ENCODE peak calls at places on chromosome 21, in seven cellular contexts. P is upper lobe of left lung; U is lung; A is esophagus squamous epithelium; D is SK-N-SH; L is CD8-positive, alpha-beta T cell; X is IMR-90. K is an unnamed sample.

GRCh38 chr21:38965910-38966504 is 160.3 kb downstream of the ETS2 start:
- DNase-seq in D (peak), L (no peak), A (no peak), P (no peak), X (peak), U (peak), K (peak)

GRCh38 chr21:14541840-14542495 is 4.1 kb downstream of the SAMSN1 start:
- DNase-seq in D (no peak), A (no peak), P (no peak), U (no peak), L (no peak), X (no peak), K (no peak)

GRCh38 chr21:33434770-33435360 is 31.7 kb downstream of the IFNGR2 start:
- DNase-seq in D (no peak), X (peak), U (no peak), P (no peak), L (no peak), A (no peak), K (no peak)

GRCh38 chr21:33196956-33197374 is 32.8 kb upstream of the IFNAR2 start:
- DNase-seq in U (peak), A (no peak), L (peak), X (peak), P (no peak), D (peak), K (peak)

GRCh38 chr21:35048183-35048601 is 910 bp downstream of the RUNX1 start:
- DNase-seq in A (no peak), P (peak), X (no peak), L (no peak), U (peak), D (peak), K (no peak)

GRCh38 chr21:42389449-42389835 is 6.4 kb downstream of the TMPRSS3 start:
- DNase-seq in X (no peak), U (peak), A (no peak), L (no peak), P (no peak), D (no peak), K (no peak)

GRCh38 chr21:35138665-35139381 is 89.7 kb upstream of the RUNX1 start:
- DNase-seq in P (no peak), D (no peak), U (no peak), X (peak), L (peak), A (no peak), K (no peak)

GRCh38 chr21:15774590-15774989 is 44.8 kb downstream of the USP25 start:
- DNase-seq in U (no peak), P (no peak), X (peak), L (no peak), A (no peak), D (no peak), K (no peak)

GRCh38 chr21:29520146-29520545 is 221.4 kb downstream of the BACH1 start:
- DNase-seq in X (no peak), A (no peak), D (no peak), P (no peak), U (no peak), L (no peak), K (no peak)

GRCh38 chr21:35254006-35254751 is 205.1 kb upstream of the RUNX1 start:
- DNase-seq in U (no peak), D (no peak), X (peak), A (no peak), P (no peak), L (no peak), K (no peak)

GRCh38 chr21:42411197-42411869 is 7.6 kb downstream of the UBASH3A start:
- DNase-seq in U (no peak), P (no peak), A (no peak), L (no peak), X (no peak), D (peak), K (peak)

GRCh38 chr21:39087238-39087975 is 95.8 kb downstream of the PSMG1 start:
- DNase-seq in U (no peak), X (no peak), D (no peak), P (peak), A (no peak), L (no peak), K (no peak)

GRCh38 chr21:39924577-39925308 is 57.5 kb downstream of the PCP4 start:
- DNase-seq in A (no peak), P (no peak), D (no peak), X (no peak), U (no peak), L (no peak), K (peak)

GRCh38 chr21:14046401-14046800 is 164.4 kb downstream of the LIPI start:
- DNase-seq in L (no peak), P (no peak), D (no peak), X (peak), A (no peak), U (no peak), K (no peak)

GRCh38 chr21:26846036-26846931 is 1.1 kb upstream of the ADAMTS1 start:
- DNase-seq in D (peak), X (peak), P (peak), L (no peak), U (peak), A (no peak), K (peak)

GRCh38 chr21:32426592-32427051 is 14.1 kb downstream of the EVA1C start:
- DNase-seq in A (no peak), L (no peak), X (peak), D (no peak), P (no peak), U (no peak), K (no peak)

GRCh38 chr21:17602874-17603273 is 9.8 kb downstream of the BTG3 start:
- DNase-seq in P (no peak), A (no peak), D (no peak), U (no peak), X (peak), L (no peak), K (no peak)

GRCh38 chr21:39125752-39126485 is 57.3 kb downstream of the PSMG1 start:
- DNase-seq in A (no peak), P (peak), L (no peak), U (peak), X (peak), D (peak), K (peak)

GRCh38 chr21:30227633-30228404 is 11.9 kb upstream of the CLDN8 start:
- DNase-seq in X (peak), U (peak), L (no peak), P (no peak), D (no peak), A (no peak), K (no peak)

GRCh38 chr21:33824156-33824941 is 91.3 kb downstream of the ATP5PO start:
- DNase-seq in A (no peak), L (no peak), X (no peak), D (no peak), P (no peak), U (no peak), K (no peak)

GRCh38 chr21:31555741-31556191 is 103.7 kb upstream of the SOD1 start:
- DNase-seq in P (no peak), U (no peak), D (no peak), L (no peak), X (no peak), A (no peak), K (peak)

GRCh38 chr21:46509760-46510159 is 51.1 kb downstream of the DIP2A start:
- DNase-seq in P (no peak), L (no peak), A (no peak), D (no peak), U (peak), X (peak), K (no peak)

GRCh38 chr21:34669149-34669879 is 520 bp downstream of the CLIC6 start:
- DNase-seq in X (no peak), A (no peak), D (peak), L (no peak), P (peak), U (no peak), K (peak)

GRCh38 chr21:33437140-33437539 is 33.9 kb downstream of the IFNGR2 start:
- DNase-seq in X (no peak), D (no peak), U (no peak), P (no peak), A (no peak), L (no peak), K (no peak)

GRCh38 chr21:25752389-25752788 is 17.6 kb downstream of the GABPA start:
- DNase-seq in D (no peak), U (no peak), L (no peak), A (no peak), X (no peak), P (no peak), K (no peak)

GRCh38 chr21:42390193-42390592 is 5.7 kb downstream of the TMPRSS3 start:
- DNase-seq in X (no peak), U (no peak), L (no peak), A (no peak), P (no peak), D (no peak), K (no peak)

GRCh38 chr21:25733859-25734653 is 648 bp downstream of the ATP5PF start:
- DNase-seq in U (peak), D (peak), X (peak), A (no peak), P (peak), L (peak), K (no peak)

GRCh38 chr21:24046816-24047443 is 1560.4 kb downstream of the MRPL39 start:
- DNase-seq in L (no peak), U (no peak), X (no peak), P (no peak), A (no peak), D (no peak), K (no peak)

GRCh38 chr21:24045373-24045772 is 1561.9 kb downstream of the MRPL39 start:
- DNase-seq in P (no peak), X (no peak), D (no peak), U (no peak), A (no peak), L (no peak), K (no peak)

GRCh38 chr21:24045775-24046215 is 1561.5 kb downstream of the MRPL39 start:
- DNase-seq in D (peak), L (no peak), P (no peak), X (peak), U (peak), A (no peak), K (peak)

GRCh38 chr21:24042687-24043086 is 1564.6 kb downstream of the MRPL39 start:
- DNase-seq in P (no peak), L (no peak), A (no peak), X (no peak), U (no peak), D (no peak), K (no peak)
- H3K27ac ChIP-seq in P (no peak), L (no peak), A (no peak), X (no peak), U (no peak), D (no peak), K (no peak)

DNA sequence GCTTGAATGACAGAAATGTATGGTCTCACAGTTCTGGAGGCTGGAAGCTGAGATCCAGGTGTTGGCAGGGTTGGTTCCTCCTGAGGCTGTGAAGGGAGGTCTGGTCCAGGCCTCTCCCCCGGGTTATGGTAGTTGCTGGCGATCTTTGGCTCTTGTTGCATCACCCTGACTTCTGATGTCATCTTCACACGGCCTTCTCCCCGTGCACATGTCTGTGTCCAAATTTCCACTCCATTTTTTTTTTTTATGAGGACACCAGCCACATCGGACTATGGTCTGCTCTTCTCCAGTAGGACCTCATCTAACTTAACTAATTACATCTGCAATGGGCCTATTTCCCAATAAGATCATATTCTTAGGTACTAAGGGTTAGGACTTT is 232.2 kb downstream of the KCNJ6 start:
- DNase-seq in P (no peak), D (no peak), L (no peak), X (no peak), U (no peak), A (no peak), K (no peak)
- TF ChIP-seq CTCF in P (no peak), D (no peak), L (no peak), X (no peak), U (no peak), A (no peak), K (no peak)

GRCh38 chr21:41364308-41364707 is 2.5 kb downstream of the MX2 start:
- DNase-seq in P (peak), L (no peak), X (no peak), U (no peak), A (no peak), D (no peak), K (peak)

GRCh38 chr21:41365377-41366107 is 3.7 kb downstream of the MX2 start:
- DNase-seq in L (no peak), D (no peak), X (no peak), A (no peak), P (no peak), U (no peak), K (peak)

GRCh38 chr21:41362605-41363369 is 960 bp downstream of the MX2 start:
- DNase-seq in X (no peak), L (no peak), D (no peak), U (no peak), P (no peak), A (no peak), K (no peak)

GRCh38 chr21:41361786-41362604 is at the start of gene MX2:
- DNase-seq in L (peak), A (peak), P (no peak), X (peak), D (no peak), U (peak), K (peak)

DNA sequence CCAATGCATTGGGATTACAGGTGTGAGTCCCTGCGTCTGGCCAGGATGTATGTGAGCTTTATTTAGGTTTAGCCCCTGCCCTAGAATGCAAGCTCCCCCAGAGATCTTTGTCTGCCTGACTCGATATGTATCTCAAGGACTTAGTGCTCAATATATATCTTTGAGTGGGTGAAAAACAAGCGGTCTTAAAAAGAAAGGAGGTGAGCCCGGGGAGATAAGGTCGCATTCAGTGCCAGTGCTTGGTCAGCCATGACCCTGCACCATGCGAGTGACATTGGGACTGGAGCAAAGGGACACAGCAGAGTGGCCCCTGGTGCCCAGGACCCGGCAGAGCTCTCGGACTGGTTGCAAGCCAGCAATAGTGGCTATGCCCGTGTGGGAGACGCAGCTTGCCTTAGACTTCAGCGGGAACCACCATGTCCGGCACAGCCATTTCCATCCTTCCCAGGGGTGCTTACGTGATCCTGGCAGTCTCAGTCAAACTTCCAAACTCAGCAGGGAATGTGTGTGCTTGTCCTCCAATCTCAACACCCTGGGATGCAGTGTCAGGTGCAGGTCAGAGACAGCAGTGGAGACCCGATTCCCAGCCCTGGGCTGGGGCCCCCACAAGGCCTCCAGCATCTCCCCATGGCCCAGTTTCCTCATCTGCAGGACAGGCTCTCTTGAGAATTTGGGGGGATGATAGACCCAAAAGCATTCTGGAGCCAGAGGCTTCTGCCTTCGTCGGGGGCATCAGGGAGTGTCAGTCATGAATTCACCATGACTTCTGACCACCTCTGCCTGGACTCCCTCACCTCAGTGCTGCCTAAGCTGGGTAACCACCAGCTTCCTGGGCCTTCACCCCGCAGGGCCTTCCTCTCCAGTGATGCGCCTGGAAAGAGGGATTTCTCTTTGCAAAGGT is 1.8 kb downstream of the MX2 start:
- DNase-seq in P (peak), A (no peak), D (no peak), X (no peak), L (no peak), U (no peak), K (peak)
- H3K27ac ChIP-seq in P (peak), A (peak), D (no peak), X (no peak), L (peak), U (no peak), K (no peak)

GRCh38 chr21:45496968-45497845 is 45.0 kb downstream of the SLC19A1 start:
- DNase-seq in X (no peak), A (no peak), L (no peak), D (no peak), U (no peak), P (peak), K (peak)
- TF ChIP-seq CTCF in X (no peak), A (no peak), L (no peak), D (no peak), U (no peak), P (no peak), K (no peak)

K was measured in endodermal cell.